ENCODE peak calls at places on chromosomes 3 and 15, in seven cellular contexts. B is cardiac muscle cell, F is heart left ventricle, U is astrocyte, M is Calu3, Z is epithelial cell of esophagus, Y is osteocyte. N is an unnamed sample.

GRCh38 chr3:141525813-141526212 is 39.0 kb downstream of the RASA2 start:
- DNase-seq in M (no peak), B (no peak), F (no peak), Y (no peak), Z (no peak), U (no peak), N (no peak)

GRCh38 chr3:174202146-174202545 is 657.0 kb upstream of the NAALADL2 start:
- DNase-seq in U (no peak), F (no peak), Z (no peak), M (no peak), Y (no peak), B (no peak), N (no peak)

GRCh38 chr3:149417174-149417573 is 39.7 kb upstream of the TM4SF1 start:
- DNase-seq in Z (no peak), B (no peak), M (no peak), F (no peak), Y (no peak), U (no peak), N (no peak)

GRCh38 chr15:74657846-74658245 is 38.0 kb downstream of the EDC3 start:
- DNase-seq in U (peak), B (no peak), Y (no peak), F (no peak), Z (peak), M (peak), N (no peak)

GRCh38 chr3:132448211-132448961 is 31.1 kb downstream of the DNAJC13 start:
- DNase-seq in Y (no peak), F (peak), B (peak), Z (no peak), U (peak), M (no peak), N (no peak)

GRCh38 chr3:164741869-164742268 is 336.4 kb downstream of the SI start:
- DNase-seq in U (no peak), M (no peak), F (no peak), Y (no peak), B (no peak), Z (no peak), N (no peak)

GRCh38 chr3:161372321-161373260 is 1.3 kb upstream of the SPTSSB start:
- DNase-seq in F (no peak), Y (no peak), U (no peak), B (peak), M (peak), Z (peak), N (no peak)

GRCh38 chr3:100662113-100662823 is 47.0 kb upstream of the TFG start:
- DNase-seq in Y (no peak), F (no peak), M (no peak), Z (no peak), U (no peak), B (no peak), N (no peak)

GRCh38 chr15:70442616-70443321 is 320.6 kb downstream of the UACA start:
- DNase-seq in Y (no peak), M (no peak), F (no peak), Z (peak), B (no peak), U (no peak), N (no peak)

GRCh38 chr3:196995027-196995426 is 26.4 kb upstream of the PIGZ start:
- DNase-seq in Z (no peak), M (no peak), F (no peak), B (no peak), Y (no peak), U (no peak), N (no peak)

GRCh38 chr3:193665370-193665989 is 72.5 kb downstream of the OPA1 start:
- DNase-seq in U (peak), M (no peak), Z (peak), Y (no peak), B (peak), F (no peak), N (no peak)

GRCh38 chr15:20376872-20377271 is 164.7 kb downstream of the GOLGA6L6 start:
- DNase-seq in F (no peak), B (no peak), Y (no peak), M (no peak), U (no peak), Z (no peak), N (no peak)

GRCh38 chr3:117059054-117059989 is 349.7 kb downstream of the TUSC7 start:
- DNase-seq in M (no peak), U (peak), Y (no peak), B (peak), F (no peak), Z (peak), N (no peak)

GRCh38 chr3:115982121-115982520 is 358.8 kb downstream of the GAP43 start:
- DNase-seq in U (no peak), Y (no peak), M (no peak), F (no peak), Z (no peak), B (no peak), N (no peak)

GRCh38 chr3:115989927-115990326 is 366.6 kb downstream of the GAP43 start:
- DNase-seq in M (no peak), U (peak), Z (peak), B (no peak), F (no peak), Y (no peak), N (peak)

GRCh38 chr3:115990669-115991068 is 367.4 kb downstream of the GAP43 start:
- DNase-seq in Y (no peak), M (no peak), F (no peak), U (no peak), B (no peak), Z (no peak), N (no peak)

GRCh38 chr3:115982629-115983028 is 359.3 kb downstream of the GAP43 start:
- DNase-seq in M (no peak), Z (no peak), B (no peak), Y (no peak), U (no peak), F (no peak), N (no peak)

DNA sequence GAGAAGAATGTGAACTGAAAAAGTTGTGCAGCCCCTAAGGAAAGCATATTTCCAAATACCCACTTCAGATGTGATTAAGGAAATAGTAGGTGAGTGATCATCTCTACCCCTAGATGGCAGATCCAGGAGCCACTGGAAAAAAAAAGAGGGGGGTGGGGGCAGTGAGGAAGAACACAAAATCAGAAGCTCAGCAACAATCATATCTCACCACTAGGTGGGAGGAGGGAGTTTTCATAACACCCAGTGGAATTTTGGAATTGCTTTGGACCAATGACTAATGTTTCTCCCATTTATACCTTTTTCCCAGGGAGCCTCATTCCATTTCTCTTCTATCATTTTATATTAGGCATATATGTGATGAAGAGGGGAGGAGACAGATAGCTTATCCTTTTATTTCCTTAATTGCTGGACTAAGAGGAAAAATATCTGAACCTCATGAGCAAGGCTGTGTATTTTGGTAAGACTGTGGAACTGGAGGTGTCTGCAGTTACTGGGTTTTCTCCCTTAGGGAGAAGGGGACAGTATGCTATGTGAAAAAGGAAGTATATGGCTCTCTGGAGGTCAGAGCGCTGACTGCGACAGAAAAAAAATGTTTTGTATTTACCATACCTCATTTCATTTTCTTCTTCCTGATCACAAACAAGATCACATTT is 363.4 kb downstream of the GAP43 start:
- DNase-seq in Z (peak), Y (no peak), B (no peak), F (no peak), M (peak), U (peak), N (no peak)
- TF ChIP-seq CTCF in Z (peak), Y (peak), B (peak), F (no peak), M (peak), U (peak), N (no peak)

GRCh38 chr3:136602818-136603217 is 149.4 kb downstream of the STAG1 start:
- DNase-seq in M (no peak), Y (no peak), U (no peak), B (no peak), Z (peak), F (no peak), N (no peak)
- TF ChIP-seq CTCF in M (no peak), Y (no peak), U (no peak), B (no peak), Z (no peak), F (no peak), N (no peak)

GRCh38 chr3:46449755-46450552 is 14.8 kb downstream of the LTF start:
- DNase-seq in U (no peak), Z (peak), M (peak), F (no peak), Y (no peak), B (no peak), N (no peak)
- TF ChIP-seq CTCF in U (peak), Z (peak), M (no peak), F (peak), Y (peak), B (peak), N (peak)

DNA sequence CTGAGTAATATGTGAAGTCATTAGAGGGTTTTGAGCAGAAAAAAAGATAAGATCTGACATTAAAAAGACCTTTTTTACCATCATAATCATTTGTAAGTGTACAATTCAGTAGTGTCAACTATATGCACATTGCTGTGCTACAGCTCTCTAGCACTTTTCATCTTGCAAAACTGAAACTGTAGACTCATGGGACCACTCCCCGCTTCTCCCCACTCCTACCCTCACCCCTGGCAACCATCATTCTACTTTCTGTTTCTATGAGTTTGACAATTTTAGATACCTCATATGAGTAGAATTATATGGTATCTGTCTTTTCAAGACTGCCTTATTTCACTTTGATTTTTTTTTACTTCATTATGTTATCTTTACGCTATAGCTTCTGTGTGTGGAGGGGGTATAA is 112.8 kb downstream of the NSUN3 start:
- DNase-seq in B (no peak), U (no peak), M (no peak), Y (no peak), Z (no peak), F (no peak), N (no peak)
- TF ChIP-seq CTCF in B (no peak), U (no peak), M (no peak), Y (no peak), Z (no peak), F (no peak), N (no peak)

GRCh38 chr15:77907824-77908751 is 169.4 kb downstream of the TBC1D2B start:
- DNase-seq in M (no peak), U (peak), Z (peak), Y (peak), F (no peak), B (peak), N (no peak)
- TF ChIP-seq CTCF in M (no peak), U (peak), Z (peak), Y (no peak), F (peak), B (peak), N (peak)

GRCh38 chr3:147361671-147362420 is 44.5 kb downstream of the ZIC4 start:
- DNase-seq in U (no peak), Z (peak), F (no peak), M (peak), Y (no peak), B (no peak), N (no peak)
- TF ChIP-seq CTCF in U (peak), Z (peak), F (no peak), M (peak), Y (peak), B (peak), N (peak)

GRCh38 chr15:83066034-83066760 is 855 bp downstream of the BTBD1 start:
- DNase-seq in B (no peak), M (no peak), Y (no peak), F (no peak), Z (no peak), U (no peak), N (no peak)

GRCh38 chr15:83068054-83068453 is 1.0 kb upstream of the BTBD1 start:
- DNase-seq in U (no peak), M (no peak), F (no peak), Z (no peak), B (no peak), Y (no peak), N (no peak)

GRCh38 chr15:83065431-83065830 is 1.6 kb downstream of the BTBD1 start:
- DNase-seq in Z (no peak), M (no peak), B (no peak), U (no peak), F (no peak), Y (no peak), N (no peak)

GRCh38 chr15:83067638-83067962 is 548 bp upstream of the BTBD1 start:
- DNase-seq in Z (no peak), B (no peak), U (no peak), Y (no peak), F (no peak), M (no peak), N (no peak)

GRCh38 chr15:83066761-83067637 is at the start of gene BTBD1:
- DNase-seq in Z (peak), B (peak), Y (peak), U (peak), F (peak), M (peak), N (peak)
- TF ChIP-seq CTCF in Z (no peak), B (no peak), Y (no peak), U (no peak), F (peak), M (no peak), N (peak)

N was measured in AG04449.